ENCODE peak calls at places on chromosomes 13 and 19, in ten cellular contexts. Z is stimulated activated CD4-positive, alpha-beta T cell treated with anti-CD3 and anti-CD28 coated beads, Interleukin-4, amount 100 ng/mL, for 1 hour; H is effector memory CD4-positive, alpha-beta T cell; D is effector CD4-positive, alpha-beta T cell; Q is iris pigment epithelial cell; P is left colon; E is activated CD4-positive, alpha-beta T cell treated with anti-CD3 and anti-CD28 coated beads for 1 hour; Y is choroid plexus epithelial cell; I is CD4-positive, alpha-beta T cell; X is HS-27A. G is an unnamed sample.

GRCh38 chr13:63124863-63125262 is 1709.2 kb upstream of the PCDH20 start:
- DNase-seq in Z (no peak), H (no peak), D (no peak), Q (peak; percentile 39), P (no peak), E (no peak), Y (peak; percentile 70), I (no peak), X (peak; percentile 14), G (no peak)

GRCh38 chr19:17720487-17720839 is 1.2 kb downstream of the MAP1S start:
- DNase-seq in Z (no peak), H (no peak), D (no peak), Q (peak; percentile 16), P (no peak), E (no peak), Y (no peak), I (no peak), X (no peak), G (no peak)

GRCh38 chr13:75505327-75505726 is 23.4 kb upstream of the TBC1D4 start:
- DNase-seq in Z (no peak), H (no peak), D (no peak), Q (no peak), P (no peak), E (no peak), Y (no peak), I (no peak), X (no peak), G (no peak)

GRCh38 chr19:18446811-18447359 is 9.0 kb upstream of the ISYNA1 start:
- DNase-seq in Z (no peak), H (no peak), D (no peak), Q (no peak), P (no peak), E (no peak), Y (no peak), I (no peak), X (no peak), G (no peak)

GRCh38 chr13:85525411-85525810 is 273.8 kb downstream of the SLITRK6 start:
- DNase-seq in Z (no peak), H (no peak), D (no peak), Q (peak; percentile 30), P (no peak), E (no peak), Y (peak; percentile 13), I (no peak), X (no peak), G (no peak)

GRCh38 chr13:24187185-24187584 is 26.7 kb downstream of the SPATA13 start:
- DNase-seq in Z (no peak), H (no peak), D (no peak), Q (peak; percentile 45), P (no peak), E (no peak), Y (peak; percentile 46), I (no peak), X (no peak), G (no peak)

GRCh38 chr13:92260363-92260762 is 861.9 kb downstream of the GPC5 start:
- DNase-seq in Z (no peak), H (no peak), D (no peak), Q (no peak), P (no peak), E (no peak), Y (no peak), I (no peak), X (no peak), G (no peak)

GRCh38 chr13:100733261-100733660 is 58.7 kb upstream of the TMTC4 start:
- DNase-seq in Z (no peak), H (no peak), D (no peak), Q (no peak), P (no peak), E (no peak), Y (no peak), I (no peak), X (no peak), G (no peak)

GRCh38 chr13:95671597-95671996 is 5.3 kb upstream of the DNAJC3 start:
- DNase-seq in Z (no peak), H (no peak), D (no peak), Q (no peak), P (no peak), E (no peak), Y (no peak), I (no peak), X (no peak), G (no peak)

GRCh38 chr19:15684828-15685227 is 11.9 kb downstream of the CYP4F12 start:
- DNase-seq in Z (no peak), H (no peak), D (no peak), Q (no peak), P (peak; percentile 33), E (no peak), Y (no peak), I (no peak), X (no peak), G (no peak)

GRCh38 chr19:31408460-31409124 is 59.4 kb upstream of the TSHZ3 start:
- DNase-seq in Z (no peak), H (no peak), D (no peak), Q (peak; percentile 83), P (no peak), E (no peak), Y (peak; percentile 92), I (no peak), X (peak; percentile 48), G (no peak)

GRCh38 chr13:41455725-41456419 is 1.5 kb upstream of the RGCC start:
- DNase-seq in Z (no peak), H (no peak), D (no peak), Q (peak; percentile 5), P (no peak), E (no peak), Y (no peak), I (no peak), X (no peak), G (no peak)

GRCh38 chr13:39527961-39528720 is 74.9 kb downstream of the LHFPL6 start:
- DNase-seq in Z (no peak), H (no peak), D (no peak), Q (peak; percentile 96), P (no peak), E (no peak), Y (peak; percentile 94), I (no peak), X (peak; percentile 77), G (no peak)

GRCh38 chr13:34751044-34751443 is 191.0 kb upstream of the NBEA start:
- DNase-seq in Z (no peak), H (no peak), D (no peak), Q (no peak), P (no peak), E (no peak), Y (no peak), I (no peak), X (no peak), G (no peak)

GRCh38 chr19:49554701-49555181 is 25.6 kb downstream of the NOSIP start:
- DNase-seq in Z (peak; percentile 29), H (no peak), D (no peak), Q (no peak), P (peak; percentile 40), E (no peak), Y (no peak), I (peak; percentile 46), X (no peak), G (peak; percentile 29)

GRCh38 chr13:112574476-112575294 is 13.3 kb downstream of the TUBGCP3 start:
- DNase-seq in Z (no peak), H (no peak), D (no peak), Q (peak; percentile 30), P (no peak), E (no peak), Y (peak; percentile 19), I (no peak), X (no peak), G (no peak)

GRCh38 chr13:33757713-33758112 is 60.2 kb upstream of the RFC3 start:
- DNase-seq in Z (no peak), H (no peak), D (no peak), Q (no peak), P (no peak), E (no peak), Y (no peak), I (no peak), X (no peak), G (no peak)

GRCh38 chr19:485583-486236 is 10.6 kb upstream of the MADCAM1 start:
- DNase-seq in Z (no peak), H (no peak), D (no peak), Q (peak; percentile 40), P (no peak), E (no peak), Y (peak; percentile 52), I (no peak), X (no peak), G (no peak)

GRCh38 chr19:33256266-33256665 is 30.6 kb upstream of the SLC7A10 start:
- DNase-seq in Z (no peak), H (no peak), D (no peak), Q (no peak), P (no peak), E (no peak), Y (no peak), I (no peak), X (no peak), G (no peak)

GRCh38 chr19:43752287-43752875 is 2.4 kb downstream of the SMG9 start:
- DNase-seq in Z (no peak), H (no peak), D (no peak), Q (no peak), P (no peak), E (no peak), Y (no peak), I (no peak), X (no peak), G (no peak)

GRCh38 chr19:39797083-39797482 is 18.4 kb downstream of the LEUTX start:
- DNase-seq in Z (no peak), H (no peak), D (no peak), Q (no peak), P (no peak), E (no peak), Y (no peak), I (no peak), X (no peak), G (no peak)

GRCh38 chr19:36837902-36838783 is at the start of gene ZNF790:
- DNase-seq in Z (peak; percentile 79), H (peak; percentile 63), D (peak; percentile 79), Q (peak; percentile 90), P (peak; percentile 90), E (peak; percentile 73), Y (peak; percentile 92), I (peak; percentile 69), X (peak; percentile 60), G (peak; percentile 65)

GRCh38 chr13:23849670-23850069 is 39.5 kb downstream of the MIPEP start:
- DNase-seq in Z (no peak), H (no peak), D (no peak), Q (no peak), P (no peak), E (no peak), Y (no peak), I (no peak), X (no peak), G (no peak)

GRCh38 chr19:17739121-17739875 is 12.0 kb upstream of the FCHO1 start:
- DNase-seq in Z (no peak), H (no peak), D (no peak), Q (no peak), P (no peak), E (no peak), Y (no peak), I (no peak), X (no peak), G (no peak)

GRCh38 chr13:28754698-28755545 is 36.2 kb upstream of the SLC46A3 start:
- DNase-seq in Z (peak; percentile 3), H (no peak), D (no peak), Q (peak; percentile 61), P (peak; percentile 32), E (no peak), Y (peak; percentile 84), I (no peak), X (no peak), G (no peak)

GRCh38 chr13:69243366-69243765 is 864.3 kb upstream of the ATXN8OS start:
- DNase-seq in Z (no peak), H (no peak), D (no peak), Q (no peak), P (no peak), E (no peak), Y (no peak), I (no peak), X (no peak), G (no peak)

GRCh38 chr19:13343514-13343913 is 162.8 kb downstream of the CACNA1A start:
- DNase-seq in Z (no peak), H (no peak), D (no peak), Q (no peak), P (no peak), E (no peak), Y (no peak), I (no peak), X (no peak), G (no peak)

GRCh38 chr13:113452942-113453901 is at the start of gene ADPRHL1:
- DNase-seq in Z (no peak), H (no peak), D (no peak), Q (no peak), P (no peak), E (no peak), Y (no peak), I (no peak), X (no peak), G (no peak)

G was measured in T-helper 17 cell.